ENCODE peak calls at places on chromosomes 7 and 10, in seven cellular contexts. L, W, V, S, A, M and C are unnamed samples.
A peak's percentile ranks its signal among the peaks of the same experiment; 100 is the strongest.

GRCh38 chr7:27840314-27840713 is 100.4 kb downstream of the TAX1BP1 start:
- DNase-seq in L (no peak), W (no peak), V (no peak), S (no peak), A (no peak), M (no peak), C (no peak)

GRCh38 chr7:135174941-135175340 is 4.4 kb upstream of the CYREN start:
- DNase-seq in L (no peak), W (no peak), V (no peak), S (no peak), A (no peak), M (no peak), C (no peak)

GRCh38 chr7:44768663-44769361 is 20.2 kb downstream of the ZMIZ2 start:
- DNase-seq in L (no peak), W (no peak), V (peak; percentile 27), S (peak; percentile 41), A (no peak), M (no peak), C (no peak)

GRCh38 chr7:31326416-31326815 is 14.1 kb downstream of the NEUROD6 start:
- DNase-seq in L (no peak), W (no peak), V (peak; percentile 35), S (no peak), A (no peak), M (no peak), C (no peak)

GRCh38 chr10:106712988-106713387 is 451.5 kb downstream of the SORCS1 start:
- DNase-seq in L (no peak), W (no peak), V (no peak), S (no peak), A (no peak), M (no peak), C (no peak)

GRCh38 chr10:490891-491571 is 198.4 kb downstream of the DIP2C start:
- DNase-seq in L (no peak), W (no peak), V (peak; percentile 49), S (peak; percentile 59), A (no peak), M (peak; percentile 19), C (no peak)

GRCh38 chr7:120278773-120279172 is 5.8 kb downstream of the KCND2 start:
- DNase-seq in L (no peak), W (no peak), V (no peak), S (no peak), A (no peak), M (no peak), C (no peak)

GRCh38 chr10:4867520-4868356 is 41.7 kb downstream of the AKR1E2 start:
- DNase-seq in L (no peak), W (no peak), V (no peak), S (no peak), A (no peak), M (peak; percentile 14), C (no peak)

GRCh38 chr7:44213872-44214595 is 13.3 kb downstream of the YKT6 start:
- DNase-seq in L (peak; percentile 17), W (no peak), V (peak; percentile 79), S (no peak), A (peak; percentile 66), M (peak; percentile 30), C (peak; percentile 84)

GRCh38 chr10:108523016-108523415 is 1358.5 kb upstream of the SORCS1 start:
- DNase-seq in L (no peak), W (no peak), V (no peak), S (no peak), A (no peak), M (no peak), C (no peak)

GRCh38 chr7:99928994-99929729 is at the start of gene GJC3:
- DNase-seq in L (peak; percentile 37), W (peak; percentile 45), V (peak; percentile 57), S (peak; percentile 4), A (peak; percentile 50), M (peak; percentile 48), C (peak; percentile 83)

GRCh38 chr10:71302874-71303568 is 16.0 kb upstream of the SLC29A3 start:
- DNase-seq in L (peak; percentile 68), W (no peak), V (peak; percentile 76), S (no peak), A (peak; percentile 67), M (peak; percentile 67), C (peak; percentile 76)

GRCh38 chr10:14063531-14064317 is 267.0 kb downstream of the FRMD4A start:
- DNase-seq in L (no peak), W (no peak), V (no peak), S (no peak), A (peak; percentile 70), M (peak; percentile 93), C (no peak)

GRCh38 chr10:34555653-34556052 is 259.4 kb downstream of the PARD3 start:
- DNase-seq in L (no peak), W (no peak), V (no peak), S (no peak), A (no peak), M (no peak), C (no peak)

GRCh38 chr7:130065500-130066152 is 4.7 kb upstream of the KLHDC10 start:
- DNase-seq in L (no peak), W (no peak), V (no peak), S (no peak), A (peak; percentile 18), M (peak; percentile 41), C (no peak)